ENCODE peak calls at places on chromosome 5, in five cellular contexts. One of them, this sample, is unnamed.

GRCh38 chr5:32802764-32803163 is 91.6 kb downstream of the NPR3 start:
- DNase-seq in Panc1: no peak
- DNase-seq in A549: no peak
- DNase-seq in neural crest cell: no peak
- DNase-seq in ecto neural progenitor cell: no peak
- DNase-seq in this sample: no peak

GRCh38 chr5:130808691-130809090 is 356.4 kb downstream of the HINT1 start:
- DNase-seq in Panc1: no peak
- DNase-seq in neural crest cell: no peak
- DNase-seq in ecto neural progenitor cell: no peak
- DNase-seq in A549: no peak
- DNase-seq in this sample: no peak

GRCh38 chr5:62477801-62478200 is 65.2 kb downstream of the IPO11 start:
- DNase-seq in neural crest cell: no peak
- DNase-seq in A549: no peak
- DNase-seq in Panc1: no peak
- DNase-seq in ecto neural progenitor cell: no peak
- DNase-seq in this sample: no peak

GRCh38 chr5:124519396-124519795 is 227.0 kb downstream of the ZNF608 start:
- DNase-seq in Panc1: no peak
- DNase-seq in ecto neural progenitor cell: no peak
- DNase-seq in neural crest cell: no peak
- DNase-seq in A549: no peak
- DNase-seq in this sample: no peak

GRCh38 chr5:32230356-32231099 is 56.4 kb upstream of the GOLPH3 start:
- DNase-seq in neural crest cell: no peak
- DNase-seq in ecto neural progenitor cell: no peak
- DNase-seq in A549: no peak
- DNase-seq in Panc1: no peak
- DNase-seq in this sample: no peak

GRCh38 chr5:157352756-157353340 is 86.9 kb downstream of the CYFIP2 start:
- DNase-seq in A549: no peak
- DNase-seq in Panc1: no peak
- DNase-seq in ecto neural progenitor cell: no peak
- DNase-seq in neural crest cell: no peak
- DNase-seq in this sample: no peak

GRCh38 chr5:88602584-88602983 is 280.4 kb downstream of the MEF2C start:
- DNase-seq in neural crest cell: no peak
- DNase-seq in A549: peak; percentile 44
- DNase-seq in ecto neural progenitor cell: no peak
- DNase-seq in Panc1: no peak
- DNase-seq in this sample: no peak

GRCh38 chr5:27083763-27084420 is 45.5 kb upstream of the CDH9 start:
- DNase-seq in ecto neural progenitor cell: no peak
- DNase-seq in neural crest cell: no peak
- DNase-seq in A549: no peak
- DNase-seq in Panc1: no peak
- DNase-seq in this sample: no peak

GRCh38 chr5:94810281-94810680 is 191.8 kb downstream of the SLF1 start:
- DNase-seq in A549: no peak
- DNase-seq in ecto neural progenitor cell: no peak
- DNase-seq in neural crest cell: no peak
- DNase-seq in Panc1: no peak
- DNase-seq in this sample: no peak

GRCh38 chr5:13480834-13481233 is 463.7 kb downstream of the DNAH5 start:
- DNase-seq in neural crest cell: no peak
- DNase-seq in ecto neural progenitor cell: no peak
- DNase-seq in A549: no peak
- DNase-seq in Panc1: no peak
- DNase-seq in this sample: no peak

GRCh38 chr5:87155076-87155475 is 112.6 kb upstream of the RASA1 start:
- DNase-seq in Panc1: no peak
- DNase-seq in ecto neural progenitor cell: no peak
- DNase-seq in A549: no peak
- DNase-seq in neural crest cell: no peak
- DNase-seq in this sample: no peak

GRCh38 chr5:157747173-157747758 is 3.8 kb downstream of the LSM11 start:
- DNase-seq in Panc1: no peak
- DNase-seq in neural crest cell: no peak
- DNase-seq in A549: no peak
- DNase-seq in ecto neural progenitor cell: no peak
- DNase-seq in this sample: no peak

GRCh38 chr5:61357745-61358144 is 25.7 kb downstream of the ZSWIM6 start:
- DNase-seq in Panc1: no peak
- DNase-seq in A549: peak; percentile 63
- DNase-seq in ecto neural progenitor cell: no peak
- DNase-seq in neural crest cell: no peak
- DNase-seq in this sample: no peak

GRCh38 chr5:60517094-60517694 is 182.8 kb downstream of the DEPDC1B start:
- DNase-seq in A549: no peak
- DNase-seq in neural crest cell: no peak
- DNase-seq in Panc1: no peak
- DNase-seq in ecto neural progenitor cell: no peak
- DNase-seq in this sample: no peak